ENCODE peak calls at places on chromosomes 16 and 17, in nine cellular contexts. One of them, this sample, is unnamed.

GRCh38 chr16:31505483-31505882 is 2.7 kb downstream of the RUSF1 start:
- DNase-seq in tibial nerve: no peak
- DNase-seq in brain microvascular endothelial cell: no peak
- DNase-seq in GM12865: peak; percentile 78
- DNase-seq in tibial artery: no peak
- DNase-seq in GM23338: no peak
- DNase-seq in cardiac muscle cell: no peak
- DNase-seq in neural crest cell: no peak
- DNase-seq in uterus: no peak
- DNase-seq in this sample: no peak

GRCh38 chr17:81306491-81306890 is 11.4 kb upstream of the SLC38A10 start:
- DNase-seq in tibial nerve: no peak
- DNase-seq in cardiac muscle cell: no peak
- DNase-seq in brain microvascular endothelial cell: no peak
- DNase-seq in uterus: no peak
- DNase-seq in neural crest cell: no peak
- DNase-seq in GM12865: no peak
- DNase-seq in tibial artery: no peak
- DNase-seq in GM23338: no peak
- DNase-seq in this sample: no peak

GRCh38 chr17:65697661-65698060 is 136.2 kb upstream of the AXIN2 start:
- DNase-seq in tibial nerve: no peak
- DNase-seq in brain microvascular endothelial cell: no peak
- DNase-seq in GM12865: no peak
- DNase-seq in GM23338: no peak
- DNase-seq in tibial artery: no peak
- DNase-seq in uterus: no peak
- DNase-seq in cardiac muscle cell: no peak
- DNase-seq in neural crest cell: no peak
- DNase-seq in this sample: no peak

GRCh38 chr17:40099627-40100418 is 566 bp downstream of the NR1D1 start:
- DNase-seq in brain microvascular endothelial cell: no peak
- DNase-seq in neural crest cell: no peak
- DNase-seq in GM23338: no peak
- DNase-seq in cardiac muscle cell: no peak
- DNase-seq in GM12865: no peak
- DNase-seq in uterus: no peak
- DNase-seq in tibial nerve: no peak
- DNase-seq in tibial artery: no peak
- DNase-seq in this sample: peak; percentile 30

GRCh38 chr16:19657831-19658230 is 60.2 kb downstream of the KNOP1 start:
- DNase-seq in GM12865: no peak
- DNase-seq in tibial artery: no peak
- DNase-seq in tibial nerve: no peak
- DNase-seq in uterus: no peak
- DNase-seq in brain microvascular endothelial cell: no peak
- DNase-seq in cardiac muscle cell: no peak
- DNase-seq in GM23338: no peak
- DNase-seq in neural crest cell: no peak
- DNase-seq in this sample: no peak

GRCh38 chr16:23420011-23420410 is 33.0 kb downstream of the COG7 start:
- DNase-seq in GM23338: no peak
- DNase-seq in brain microvascular endothelial cell: peak; percentile 29
- DNase-seq in neural crest cell: no peak
- DNase-seq in tibial nerve: no peak
- DNase-seq in uterus: no peak
- DNase-seq in GM12865: no peak
- DNase-seq in tibial artery: no peak
- DNase-seq in cardiac muscle cell: peak; percentile 20
- DNase-seq in this sample: no peak

GRCh38 chr17:71846561-71846960 is 274.3 kb upstream of the SOX9 start:
- DNase-seq in brain microvascular endothelial cell: no peak
- DNase-seq in GM12865: no peak
- DNase-seq in uterus: no peak
- DNase-seq in GM23338: no peak
- DNase-seq in tibial nerve: no peak
- DNase-seq in neural crest cell: no peak
- DNase-seq in cardiac muscle cell: no peak
- DNase-seq in tibial artery: no peak
- DNase-seq in this sample: no peak

GRCh38 chr17:32015245-32016013 is 8.2 kb downstream of the LRRC37B start:
- DNase-seq in tibial nerve: no peak
- DNase-seq in brain microvascular endothelial cell: peak; percentile 58
- DNase-seq in neural crest cell: no peak
- DNase-seq in tibial artery: no peak
- DNase-seq in cardiac muscle cell: no peak
- DNase-seq in GM23338: no peak
- DNase-seq in GM12865: no peak
- DNase-seq in uterus: no peak
- DNase-seq in this sample: peak; percentile 31

GRCh38 chr16:50573947-50574751 is 26.0 kb downstream of the NKD1 start:
- DNase-seq in GM23338: no peak
- DNase-seq in tibial artery: peak; percentile 55
- DNase-seq in brain microvascular endothelial cell: no peak
- DNase-seq in uterus: peak; percentile 43
- DNase-seq in neural crest cell: no peak
- DNase-seq in GM12865: no peak
- DNase-seq in cardiac muscle cell: peak; percentile 10
- DNase-seq in tibial nerve: no peak
- DNase-seq in this sample: no peak

GRCh38 chr17:54924405-54924804 is 23.8 kb downstream of the TOM1L1 start:
- DNase-seq in neural crest cell: no peak
- DNase-seq in tibial nerve: no peak
- DNase-seq in GM12865: no peak
- DNase-seq in uterus: no peak
- DNase-seq in brain microvascular endothelial cell: no peak
- DNase-seq in tibial artery: no peak
- DNase-seq in GM23338: no peak
- DNase-seq in cardiac muscle cell: no peak
- DNase-seq in this sample: no peak

GRCh38 chr17:77337150-77337549 is 196.4 kb downstream of the SEC14L1 start:
- DNase-seq in GM23338: no peak
- DNase-seq in brain microvascular endothelial cell: no peak
- DNase-seq in GM12865: no peak
- DNase-seq in uterus: no peak
- DNase-seq in tibial artery: no peak
- DNase-seq in cardiac muscle cell: no peak
- DNase-seq in tibial nerve: no peak
- DNase-seq in neural crest cell: no peak
- DNase-seq in this sample: no peak

GRCh38 chr17:43389022-43389947 is 9.5 kb upstream of the ARL4D start:
- DNase-seq in GM23338: peak; percentile 87
- DNase-seq in tibial artery: peak; percentile 92
- DNase-seq in tibial nerve: peak; percentile 69
- DNase-seq in neural crest cell: peak; percentile 68
- DNase-seq in uterus: peak; percentile 89
- DNase-seq in GM12865: peak; percentile 87
- DNase-seq in brain microvascular endothelial cell: peak; percentile 80
- DNase-seq in cardiac muscle cell: peak; percentile 86
- DNase-seq in this sample: peak; percentile 69

GRCh38 chr16:22425036-22425801 is 50.8 kb upstream of the CDR2 start:
- DNase-seq in tibial artery: peak; percentile 48
- DNase-seq in brain microvascular endothelial cell: no peak
- DNase-seq in GM12865: no peak
- DNase-seq in tibial nerve: peak; percentile 49
- DNase-seq in neural crest cell: no peak
- DNase-seq in cardiac muscle cell: no peak
- DNase-seq in uterus: peak; percentile 53
- DNase-seq in GM23338: no peak
- DNase-seq in this sample: no peak

GRCh38 chr17:40024901-40025300 is 9.7 kb downstream of the CSF3 start:
- DNase-seq in tibial artery: no peak
- DNase-seq in GM23338: no peak
- DNase-seq in uterus: no peak
- DNase-seq in brain microvascular endothelial cell: peak; percentile 72
- DNase-seq in neural crest cell: no peak
- DNase-seq in GM12865: no peak
- DNase-seq in tibial nerve: no peak
- DNase-seq in cardiac muscle cell: no peak
- DNase-seq in this sample: no peak

GRCh38 chr16:82631701-82632685 is 5.2 kb downstream of the CDH13 start:
- DNase-seq in tibial artery: no peak
- DNase-seq in cardiac muscle cell: no peak
- DNase-seq in uterus: no peak
- DNase-seq in tibial nerve: no peak
- DNase-seq in neural crest cell: no peak
- DNase-seq in GM12865: peak; percentile 30
- DNase-seq in GM23338: peak; percentile 61
- DNase-seq in brain microvascular endothelial cell: no peak
- DNase-seq in this sample: no peak
- TF ChIP-seq CTCF in tibial artery: no peak
- TF ChIP-seq CTCF in cardiac muscle cell: peak; percentile 38
- TF ChIP-seq CTCF in uterus: no peak
- TF ChIP-seq CTCF in tibial nerve: no peak
- TF ChIP-seq CTCF in neural crest cell: peak; percentile 39
- TF ChIP-seq CTCF in GM12865: peak; percentile 31
- TF ChIP-seq CTCF in GM23338: peak; percentile 59
- TF ChIP-seq CTCF in brain microvascular endothelial cell: peak; percentile 66
- TF ChIP-seq CTCF in this sample: no peak

GRCh38 chr16:29862884-29863668 is at the start of gene CDIPT:
- DNase-seq in neural crest cell: peak; percentile 84
- DNase-seq in tibial artery: peak; percentile 93
- DNase-seq in brain microvascular endothelial cell: peak; percentile 92
- DNase-seq in uterus: peak; percentile 95
- DNase-seq in tibial nerve: peak; percentile 76
- DNase-seq in GM12865: peak; percentile 99
- DNase-seq in GM23338: peak; percentile 99
- DNase-seq in cardiac muscle cell: peak; percentile 99
- DNase-seq in this sample: peak; percentile 86

GRCh38 chr16:29863669-29863984 is 601 bp upstream of the CDIPT start:
- DNase-seq in brain microvascular endothelial cell: no peak
- DNase-seq in uterus: no peak
- DNase-seq in GM12865: no peak
- DNase-seq in tibial artery: no peak
- DNase-seq in neural crest cell: no peak
- DNase-seq in cardiac muscle cell: no peak
- DNase-seq in tibial nerve: no peak
- DNase-seq in GM23338: no peak
- DNase-seq in this sample: no peak

GRCh38 chr16:29864205-29864604 is 1.2 kb upstream of the CDIPT start:
- DNase-seq in uterus: no peak
- DNase-seq in tibial artery: no peak
- DNase-seq in brain microvascular endothelial cell: no peak
- DNase-seq in GM23338: no peak
- DNase-seq in GM12865: no peak
- DNase-seq in cardiac muscle cell: no peak
- DNase-seq in tibial nerve: no peak
- DNase-seq in neural crest cell: no peak
- DNase-seq in this sample: no peak

GRCh38 chr16:29860218-29860617 is 2.8 kb downstream of the CDIPT start:
- DNase-seq in uterus: no peak
- DNase-seq in cardiac muscle cell: no peak
- DNase-seq in tibial artery: no peak
- DNase-seq in brain microvascular endothelial cell: no peak
- DNase-seq in GM23338: no peak
- DNase-seq in neural crest cell: no peak
- DNase-seq in tibial nerve: no peak
- DNase-seq in GM12865: no peak
- DNase-seq in this sample: no peak

DNA sequence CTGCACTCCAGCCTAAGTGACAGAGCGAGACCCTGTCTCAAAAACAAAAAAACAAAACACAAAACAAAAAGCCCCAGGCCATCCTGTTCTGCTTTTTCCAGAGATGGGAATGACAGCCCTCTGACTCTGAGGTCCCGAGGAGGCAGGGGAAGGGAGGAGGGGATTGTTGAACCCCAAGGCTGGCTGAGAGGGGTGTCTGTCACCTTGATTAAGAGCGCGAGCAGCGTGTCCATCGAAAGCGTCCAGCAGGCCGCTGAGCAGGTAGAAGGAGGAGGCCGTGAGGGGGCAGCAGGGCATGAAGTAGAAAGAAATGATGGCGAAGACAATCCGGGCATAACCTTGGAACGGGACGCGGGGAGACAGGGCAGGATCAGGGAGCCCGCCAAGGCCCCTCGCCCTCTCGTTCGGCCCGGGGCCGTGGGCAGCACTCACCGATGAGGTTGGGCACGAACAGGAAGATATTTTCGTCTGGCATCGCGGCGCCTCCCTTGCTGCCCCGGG is 593 bp downstream of the CDIPT start:
- DNase-seq in tibial nerve: no peak
- DNase-seq in tibial artery: no peak
- DNase-seq in uterus: no peak
- DNase-seq in neural crest cell: no peak
- DNase-seq in brain microvascular endothelial cell: no peak
- DNase-seq in GM12865: peak; percentile 10
- DNase-seq in cardiac muscle cell: peak; percentile 27
- DNase-seq in GM23338: peak; percentile 45
- DNase-seq in this sample: peak; percentile 35
- TF ChIP-seq CTCF in tibial nerve: no peak
- TF ChIP-seq CTCF in tibial artery: no peak
- TF ChIP-seq CTCF in uterus: no peak
- TF ChIP-seq CTCF in neural crest cell: no peak
- TF ChIP-seq CTCF in brain microvascular endothelial cell: peak; percentile 44
- TF ChIP-seq CTCF in GM12865: no peak
- TF ChIP-seq CTCF in cardiac muscle cell: peak; percentile 11
- TF ChIP-seq CTCF in GM23338: no peak
- TF ChIP-seq CTCF in this sample: no peak

GRCh38 chr17:64017381-64017980 is 3.0 kb downstream of the ICAM2 start:
- DNase-seq in GM23338: peak; percentile 27
- DNase-seq in tibial artery: no peak
- DNase-seq in uterus: no peak
- DNase-seq in GM12865: no peak
- DNase-seq in brain microvascular endothelial cell: no peak
- DNase-seq in cardiac muscle cell: no peak
- DNase-seq in tibial nerve: no peak
- DNase-seq in neural crest cell: no peak
- DNase-seq in this sample: no peak
- TF ChIP-seq CTCF in GM23338: peak; percentile 46
- TF ChIP-seq CTCF in tibial artery: no peak
- TF ChIP-seq CTCF in uterus: no peak
- TF ChIP-seq CTCF in GM12865: peak; percentile 25
- TF ChIP-seq CTCF in brain microvascular endothelial cell: no peak
- TF ChIP-seq CTCF in cardiac muscle cell: peak; percentile 19
- TF ChIP-seq CTCF in tibial nerve: no peak
- TF ChIP-seq CTCF in neural crest cell: peak; percentile 54
- TF ChIP-seq CTCF in this sample: peak; percentile 38

GRCh38 chr17:68383443-68384321 is 73.6 kb downstream of the WIPI1 start:
- DNase-seq in tibial nerve: no peak
- DNase-seq in GM23338: no peak
- DNase-seq in brain microvascular endothelial cell: peak; percentile 91
- DNase-seq in neural crest cell: no peak
- DNase-seq in tibial artery: no peak
- DNase-seq in GM12865: no peak
- DNase-seq in cardiac muscle cell: peak; percentile 95
- DNase-seq in uterus: peak; percentile 74
- DNase-seq in this sample: no peak
- TF ChIP-seq CTCF in tibial nerve: no peak
- TF ChIP-seq CTCF in GM23338: no peak
- TF ChIP-seq CTCF in brain microvascular endothelial cell: no peak
- TF ChIP-seq CTCF in neural crest cell: no peak
- TF ChIP-seq CTCF in tibial artery: no peak
- TF ChIP-seq CTCF in GM12865: no peak
- TF ChIP-seq CTCF in cardiac muscle cell: no peak
- TF ChIP-seq CTCF in uterus: no peak
- TF ChIP-seq CTCF in this sample: no peak

GRCh38 chr16:68396481-68396880 is 51.8 kb downstream of the SMPD3 start:
- DNase-seq in brain microvascular endothelial cell: peak; percentile 50
- DNase-seq in uterus: no peak
- DNase-seq in tibial artery: no peak
- DNase-seq in neural crest cell: peak; percentile 16
- DNase-seq in cardiac muscle cell: peak; percentile 61
- DNase-seq in tibial nerve: no peak
- DNase-seq in GM23338: peak; percentile 32
- DNase-seq in GM12865: peak; percentile 73
- DNase-seq in this sample: peak; percentile 41
- TF ChIP-seq CTCF in brain microvascular endothelial cell: peak; percentile 87
- TF ChIP-seq CTCF in uterus: peak; percentile 13
- TF ChIP-seq CTCF in tibial artery: peak; percentile 29
- TF ChIP-seq CTCF in neural crest cell: peak; percentile 59
- TF ChIP-seq CTCF in cardiac muscle cell: peak; percentile 67
- TF ChIP-seq CTCF in tibial nerve: no peak
- TF ChIP-seq CTCF in GM23338: peak; percentile 30
- TF ChIP-seq CTCF in GM12865: peak; percentile 61
- TF ChIP-seq CTCF in this sample: peak; percentile 58